ENCODE peak calls at places on chromosomes 12 and 14, in seven cellular contexts. F is stomach, X is upper lobe of left lung, D is lung, M is K562, H is prostate gland, T is H1. Z is an unnamed sample. For H3K9me3, the result is how much of the 10 kb centered on the place peaks cover.

GRCh38 chr12:52181757-52182156 is 10.1 kb downstream of the KRT80 start:
- DNase-seq in F (no peak), X (no peak), D (no peak), M (no peak), H (no peak), T (no peak), Z (no peak)

GRCh38 chr12:47156167-47156736 is 76.5 kb upstream of the AMIGO2 start:
- DNase-seq in F (no peak), X (no peak), D (no peak), M (peak), H (no peak), T (no peak), Z (no peak)

GRCh38 chr12:54229624-54230212 is 40.9 kb upstream of the SMUG1 start:
- DNase-seq in F (no peak), X (no peak), D (no peak), M (no peak), H (no peak), T (no peak), Z (no peak)

GRCh38 chr12:108563135-108563803 is 873 bp downstream of the ISCU start:
- DNase-seq in F (peak), X (peak), D (peak), M (peak), H (peak), T (peak), Z (no peak)

GRCh38 chr12:6074979-6075585 is 49.4 kb downstream of the VWF start:
- DNase-seq in F (peak), X (peak), D (peak), M (no peak), H (no peak), T (no peak), Z (no peak)

GRCh38 chr14:97120204-97121120 is 323.3 kb downstream of the VRK1 start:
- DNase-seq in F (no peak), X (no peak), D (no peak), M (no peak), H (no peak), T (no peak), Z (no peak)

GRCh38 chr14:95292660-95293425 is 26.9 kb downstream of the CLMN start:
- DNase-seq in F (no peak), X (no peak), D (no peak), M (no peak), H (no peak), T (no peak), Z (no peak)

GRCh38 chr12:6323340-6323994 is 13.0 kb downstream of the PLEKHG6 start:
- DNase-seq in F (peak), X (peak), D (peak), M (peak), H (no peak), T (no peak), Z (no peak)

GRCh38 chr14:90567191-90567590 is 170.4 kb downstream of the CALM1 start:
- DNase-seq in F (no peak), X (no peak), D (no peak), M (no peak), H (no peak), T (no peak), Z (no peak)

GRCh38 chr12:8709124-8709830 is 11.5 kb downstream of the RIMKLB start:
- DNase-seq in F (peak), X (peak), D (no peak), M (no peak), H (no peak), T (no peak), Z (no peak)

GRCh38 chr12:27185234-27186045 is 58.6 kb upstream of the STK38L start:
- DNase-seq in F (no peak), X (no peak), D (no peak), M (no peak), H (no peak), T (no peak), Z (no peak)

GRCh38 chr14:93970967-93971634 is 5.3 kb downstream of the ASB2 start:
- DNase-seq in F (peak), X (no peak), D (no peak), M (no peak), H (no peak), T (no peak), Z (no peak)

GRCh38 chr12:41151789-41152188 is 36.3 kb upstream of the PDZRN4 start:
- DNase-seq in F (no peak), X (no peak), D (no peak), M (no peak), H (no peak), T (no peak), Z (no peak)

GRCh38 chr14:68650403-68650994 is 142.4 kb downstream of the ZFP36L1 start:
- DNase-seq in F (no peak), X (no peak), D (no peak), M (peak), H (no peak), T (no peak), Z (no peak)

GRCh38 chr12:122203968-122204828 is 689 bp downstream of the B3GNT4 start:
- DNase-seq in F (no peak), X (no peak), D (no peak), M (no peak), H (no peak), T (peak), Z (no peak)

GRCh38 chr12:102454808-102455760 is 25.3 kb downstream of the IGF1 start:
- DNase-seq in F (no peak), X (peak), D (peak), M (no peak), H (no peak), T (no peak), Z (no peak)

GRCh38 chr14:63362305-63362914 is 43.7 kb upstream of the GPHB5 start:
- DNase-seq in F (no peak), X (no peak), D (no peak), M (no peak), H (no peak), T (no peak), Z (no peak)

GRCh38 chr14:70789961-70790360 is 19.4 kb downstream of the MAP3K9 start:
- DNase-seq in F (no peak), X (no peak), D (no peak), M (no peak), H (no peak), T (no peak), Z (no peak)

GRCh38 chr14:69055125-69055524 is 76.0 kb upstream of the ACTN1 start:
- DNase-seq in F (no peak), X (no peak), D (no peak), M (no peak), H (no peak), T (no peak), Z (no peak)

GRCh38 chr12:114995891-114996290 is 311.9 kb upstream of the TBX3 start:
- DNase-seq in F (no peak), X (no peak), D (no peak), M (no peak), H (no peak), T (no peak), Z (no peak)

GRCh38 chr12:124399622-124400021 is 104.7 kb downstream of the RFLNA start:
- DNase-seq in F (no peak), X (no peak), D (no peak), M (peak), H (no peak), T (peak), Z (no peak)

GRCh38 chr12:19778111-19778688 is 338.9 kb downstream of the AEBP2 start:
- DNase-seq in F (no peak), X (no peak), D (no peak), M (no peak), H (no peak), T (no peak), Z (no peak)

DNA sequence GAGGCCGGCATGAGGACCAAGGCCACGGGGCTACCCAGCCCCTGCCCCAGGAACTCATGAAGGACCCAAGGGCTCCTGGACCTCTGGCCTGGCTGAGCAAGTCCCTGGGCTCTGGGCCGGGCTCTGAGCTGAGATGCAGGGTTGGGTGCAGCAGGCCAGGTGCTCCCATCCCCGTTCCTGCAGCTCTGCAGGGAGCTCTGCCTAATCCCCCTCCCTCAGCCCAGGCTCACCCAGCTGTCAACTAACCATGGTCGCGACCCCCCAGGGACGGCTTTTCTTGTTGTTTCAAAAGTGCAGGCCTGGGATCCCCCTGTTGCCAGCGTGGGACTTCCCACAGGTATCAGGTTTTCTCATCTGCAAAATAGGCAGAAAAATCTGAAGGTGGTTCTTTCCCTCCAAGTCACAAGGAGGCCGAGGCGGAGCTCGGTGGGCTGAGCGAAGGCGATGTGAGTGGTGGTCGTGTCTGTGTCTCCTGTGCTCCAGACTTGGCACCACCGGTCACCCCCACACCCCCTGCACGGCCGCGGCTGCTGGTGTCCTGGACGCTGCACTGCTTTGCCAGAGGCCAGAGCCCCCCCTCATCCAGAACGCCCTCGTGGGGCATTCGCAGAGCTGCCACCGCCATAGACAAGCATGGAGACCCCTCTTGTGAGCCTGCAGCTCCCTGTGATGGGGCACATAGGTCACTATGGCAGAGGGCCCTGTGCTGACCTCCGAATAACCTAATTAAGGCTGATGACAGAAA is 22.5 kb upstream of the GALNT9 start:
- DNase-seq in F (no peak), X (no peak), D (no peak), M (no peak), H (no peak), T (no peak), Z (no peak)
- H3K9me3 ChIP-seq in F (under half), X (under half), D (under half), M (under half), H (under half), T (under half), Z (under half)

GRCh38 chr12:12890815-12891645 is at the start of gene GPRC5A:
- DNase-seq in F (peak), X (peak), D (peak), M (peak), H (peak), T (peak), Z (no peak)
- TF ChIP-seq CTCF in F (no peak), X (no peak), D (no peak), M (peak), H (peak), T (peak), Z (no peak)

DNA sequence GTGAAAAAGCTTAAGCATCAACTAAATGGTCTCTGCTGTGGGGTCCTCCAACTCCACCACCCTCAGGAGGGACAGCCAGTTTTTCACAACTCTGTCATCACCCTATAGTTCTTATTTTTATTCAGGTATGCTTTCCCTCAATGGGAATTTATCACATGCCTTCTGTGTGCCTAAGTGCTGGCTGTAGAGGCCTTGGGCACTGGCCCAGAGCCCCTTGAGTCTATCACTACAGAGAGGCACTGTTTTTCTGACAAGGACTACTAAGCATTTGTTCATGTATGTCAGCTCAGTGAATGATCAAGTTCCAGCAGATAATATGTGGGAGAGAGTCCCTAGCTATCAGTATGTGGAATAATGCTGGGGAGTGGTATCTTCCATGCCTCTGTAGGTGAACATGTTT is 463.9 kb downstream of the NPAS3 start:
- DNase-seq in F (no peak), X (peak), D (peak), M (no peak), H (no peak), T (no peak), Z (no peak)
- H3K9me3 ChIP-seq in F (under half), X (under half), D (under half), M (under half), H (under half), T (under half), Z (under half)

GRCh38 chr12:74538491-74539258 is 1.0 kb downstream of the ATXN7L3B start:
- DNase-seq in F (no peak), X (peak), D (no peak), M (peak), H (no peak), T (no peak), Z (no peak)
- TF ChIP-seq CTCF in F (no peak), X (no peak), D (no peak), M (no peak), H (no peak), T (no peak), Z (no peak)

DNA sequence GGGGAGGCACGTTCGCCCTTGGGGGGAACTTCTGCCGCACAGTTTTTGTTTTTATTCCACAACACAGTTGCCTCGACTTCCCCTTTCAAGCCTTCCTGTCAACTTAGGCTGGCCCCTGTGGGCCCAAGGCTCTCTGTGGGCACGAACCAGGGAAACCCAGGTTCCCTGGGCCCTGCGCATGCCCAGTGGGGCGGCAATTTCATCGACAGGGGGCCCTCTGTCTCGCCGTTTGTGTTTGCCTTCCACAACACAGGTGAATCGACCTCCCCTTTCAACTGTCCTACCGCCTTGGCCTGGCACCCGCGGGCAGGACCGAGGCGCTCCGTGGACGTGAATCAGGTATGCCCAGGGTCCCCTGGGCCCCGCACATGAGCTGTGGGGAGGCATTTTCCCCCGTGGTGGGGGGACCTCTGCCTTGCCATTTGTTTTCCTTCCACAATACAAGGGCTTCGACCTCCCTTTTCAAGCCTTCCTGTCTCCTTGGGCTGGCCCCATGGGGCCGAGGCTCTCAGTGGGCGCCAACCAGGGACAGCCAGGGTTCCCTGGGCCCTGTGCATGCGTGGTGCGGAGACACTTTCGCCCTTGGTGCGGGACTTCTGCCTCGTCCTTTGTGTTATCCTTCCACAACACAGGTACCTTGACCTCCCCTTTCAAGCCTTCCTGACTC is 354.0 kb downstream of the ALG10 start:
- DNase-seq in F (no peak), X (no peak), D (no peak), M (no peak), H (no peak), T (no peak), Z (no peak)
- H3K9me3 ChIP-seq in F (half or more), X (under half), D (under half), M (under half), H (under half), T (half or more), Z (under half)